ENCODE peak calls at places on chromosomes 3 and 15, in five cellular contexts. K is RWPE2, D is right atrium auricular region, J is right lobe of liver, B is tibial nerve. V is an unnamed sample. For H3K4me1, the result is how much of the 10 kb centered on the place peaks cover.

GRCh38 chr15:22968356-22968755 is 11.8 kb downstream of the CYFIP1 start:
- DNase-seq in K (no peak), D (no peak), J (no peak), B (no peak), V (no peak)

GRCh38 chr3:103906304-103906703 is 1460.4 kb upstream of the ALCAM start:
- DNase-seq in K (no peak), D (no peak), J (no peak), B (no peak), V (no peak)

GRCh38 chr3:174495231-174495755 is 363.8 kb upstream of the NAALADL2 start:
- DNase-seq in K (no peak), D (no peak), J (no peak), B (no peak), V (no peak)

GRCh38 chr3:53286727-53287412 is 31.0 kb upstream of the TKT start:
- DNase-seq in K (no peak), D (no peak), J (no peak), B (no peak), V (no peak)

GRCh38 chr15:81293728-81294500 is 30.0 kb downstream of the STARD5 start:
- DNase-seq in K (no peak), D (no peak), J (no peak), B (no peak), V (peak)

GRCh38 chr3:166114448-166114847 is 277.2 kb upstream of the BCHE start:
- DNase-seq in K (no peak), D (no peak), J (no peak), B (no peak), V (no peak)

GRCh38 chr15:52042051-52042851 is 23.2 kb downstream of the MAPK6 start:
- DNase-seq in K (no peak), D (no peak), J (no peak), B (no peak), V (no peak)

GRCh38 chr3:69144631-69145244 is 22.3 kb upstream of the LMOD3 start:
- DNase-seq in K (no peak), D (no peak), J (no peak), B (no peak), V (no peak)

GRCh38 chr15:94848054-94848453 is 616.7 kb downstream of the MCTP2 start:
- DNase-seq in K (no peak), D (no peak), J (no peak), B (no peak), V (no peak)

GRCh38 chr3:30539772-30540171 is 66.6 kb upstream of the TGFBR2 start:
- DNase-seq in K (no peak), D (no peak), J (no peak), B (no peak), V (no peak)

GRCh38 chr3:32954506-32954905 is 3.1 kb downstream of the CCR4 start:
- DNase-seq in K (no peak), D (no peak), J (no peak), B (no peak), V (no peak)

GRCh38 chr15:54017911-54018310 is 39.7 kb downstream of the UNC13C start:
- DNase-seq in K (no peak), D (no peak), J (no peak), B (no peak), V (no peak)

GRCh38 chr3:17740703-17741102 is 1.7 kb downstream of the TBC1D5 start:
- DNase-seq in K (no peak), D (no peak), J (no peak), B (no peak), V (no peak)

GRCh38 chr3:172965256-172965655 is 175.8 kb downstream of the SPATA16 start:
- DNase-seq in K (no peak), D (no peak), J (no peak), B (no peak), V (no peak)

GRCh38 chr3:39644176-39644575 is 165.2 kb upstream of the MYRIP start:
- DNase-seq in K (no peak), D (no peak), J (no peak), B (no peak), V (no peak)

GRCh38 chr3:28173831-28174230 is 67.6 kb upstream of the CMC1 start:
- DNase-seq in K (no peak), D (no peak), J (no peak), B (no peak), V (no peak)

GRCh38 chr15:53312707-53313106 is 446.8 kb downstream of the WDR72 start:
- DNase-seq in K (no peak), D (no peak), J (no peak), B (no peak), V (no peak)

GRCh38 chr15:74226761-74227540 is 9.2 kb upstream of the CCDC33 start:
- DNase-seq in K (no peak), D (no peak), J (no peak), B (no peak), V (no peak)

GRCh38 chr3:48655586-48655985 is 7.1 kb downstream of the CELSR3 start:
- DNase-seq in K (no peak), D (no peak), J (no peak), B (no peak), V (peak)

GRCh38 chr3:115623414-115623868 is at the start of gene GAP43:
- DNase-seq in K (no peak), D (no peak), J (no peak), B (no peak), V (no peak)

GRCh38 chr15:97009036-97009555 is 678.6 kb downstream of the NR2F2 start:
- DNase-seq in K (no peak), D (no peak), J (no peak), B (no peak), V (no peak)

GRCh38 chr3:153210116-153210515 is 48.1 kb downstream of the RAP2B start:
- DNase-seq in K (no peak), D (no peak), J (no peak), B (no peak), V (no peak)

GRCh38 chr3:102444101-102444500 is 9.3 kb downstream of the ZPLD1 start:
- DNase-seq in K (no peak), D (no peak), J (no peak), B (no peak), V (no peak)

GRCh38 chr15:43912208-43912607 is 85.4 kb downstream of the WDR76 start:
- DNase-seq in K (no peak), D (no peak), J (no peak), B (no peak), V (no peak)

GRCh38 chr15:64344651-64345262 is 11.2 kb downstream of the CSNK1G1 start:
- DNase-seq in K (no peak), D (no peak), J (no peak), B (no peak), V (no peak)

GRCh38 chr3:198076722-198077308 is 116.8 kb downstream of the LMLN start:
- DNase-seq in K (no peak), D (no peak), J (no peak), B (no peak), V (no peak)

GRCh38 chr3:198079771-198080520 is 119.9 kb downstream of the LMLN start:
- DNase-seq in K (no peak), D (no peak), J (no peak), B (no peak), V (no peak)

GRCh38 chr3:198081421-198081844 is 121.4 kb downstream of the LMLN start:
- DNase-seq in K (peak), D (no peak), J (peak), B (no peak), V (no peak)

DNA sequence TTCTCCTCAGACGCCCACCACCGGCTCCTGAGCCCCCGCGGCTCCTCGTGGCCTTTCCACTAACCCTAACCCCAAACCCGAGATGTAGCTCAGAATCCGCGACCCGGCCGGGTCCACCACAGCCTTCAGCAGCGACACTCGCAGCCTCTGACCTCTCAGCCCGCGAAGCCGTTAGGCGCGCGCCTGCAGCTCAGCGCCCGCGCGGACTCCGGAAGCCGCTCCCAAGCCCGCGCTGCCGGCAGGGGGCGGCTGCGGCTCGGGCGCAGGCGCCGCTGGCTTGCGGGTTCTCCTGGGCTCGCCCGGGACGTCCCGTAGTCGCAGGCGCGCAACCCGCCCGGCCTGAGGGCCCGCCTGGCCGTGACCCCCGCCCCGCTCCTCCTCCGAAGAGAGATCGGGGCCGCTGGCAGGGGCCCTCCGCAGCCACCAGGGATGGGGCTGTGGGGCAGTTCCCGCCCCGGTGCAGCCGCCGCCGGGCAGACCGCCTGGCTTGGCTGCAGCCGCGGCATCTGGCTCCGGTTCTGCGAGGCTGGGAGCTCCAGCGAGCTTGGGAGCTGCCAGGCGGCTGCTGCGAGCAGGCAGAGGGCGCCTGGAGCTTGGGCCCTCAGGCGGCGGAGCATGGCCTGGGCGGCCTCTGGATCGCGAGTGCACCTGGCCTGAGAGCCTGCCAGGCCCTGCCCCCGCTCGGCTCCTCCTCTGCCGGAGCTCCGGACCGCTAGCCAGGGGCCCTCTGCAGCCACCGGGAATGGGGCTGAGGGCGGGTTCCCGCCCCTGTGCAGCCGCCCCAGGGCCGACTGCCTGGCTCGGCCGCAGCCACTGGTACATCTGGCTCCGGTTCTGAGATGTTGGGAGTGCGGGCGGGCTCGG is 120.7 kb downstream of the LMLN start:
- DNase-seq in K (peak), D (no peak), J (peak), B (no peak), V (peak)
- H3K4me3 ChIP-seq in K (peak), D (peak), J (peak), B (peak), V (peak)

DNA sequence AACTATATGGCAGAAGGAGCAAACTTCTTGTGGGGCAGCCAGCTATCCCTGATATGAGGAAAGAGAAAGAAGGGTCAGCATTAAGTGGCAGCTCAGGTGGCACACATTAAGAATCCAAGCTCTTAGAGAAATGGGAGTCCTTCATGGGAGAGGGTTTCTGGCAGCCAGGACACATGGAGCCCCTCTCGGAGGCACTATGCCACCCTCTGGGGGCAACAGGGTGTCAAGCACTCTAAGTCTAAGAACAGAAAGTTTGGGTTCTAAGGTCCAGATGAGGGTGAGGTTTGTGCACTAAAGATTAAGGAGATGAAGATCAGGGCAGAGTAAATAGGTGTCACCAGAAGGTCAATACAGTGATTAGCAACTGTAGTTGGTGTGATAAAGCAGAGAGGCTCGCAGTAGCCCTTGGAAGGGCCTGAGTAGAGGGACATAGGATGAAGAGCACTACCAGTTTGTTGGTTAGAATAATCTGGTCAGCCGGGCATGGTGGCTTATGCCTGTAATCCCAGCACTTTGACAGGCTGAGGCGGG is 89.3 kb downstream of the ST6GAL1 start:
- DNase-seq in K (no peak), D (peak), J (no peak), B (no peak), V (no peak)
- H3K4me1 ChIP-seq in K (under half), D (under half), J (under half), B (under half), V (under half)

DNA sequence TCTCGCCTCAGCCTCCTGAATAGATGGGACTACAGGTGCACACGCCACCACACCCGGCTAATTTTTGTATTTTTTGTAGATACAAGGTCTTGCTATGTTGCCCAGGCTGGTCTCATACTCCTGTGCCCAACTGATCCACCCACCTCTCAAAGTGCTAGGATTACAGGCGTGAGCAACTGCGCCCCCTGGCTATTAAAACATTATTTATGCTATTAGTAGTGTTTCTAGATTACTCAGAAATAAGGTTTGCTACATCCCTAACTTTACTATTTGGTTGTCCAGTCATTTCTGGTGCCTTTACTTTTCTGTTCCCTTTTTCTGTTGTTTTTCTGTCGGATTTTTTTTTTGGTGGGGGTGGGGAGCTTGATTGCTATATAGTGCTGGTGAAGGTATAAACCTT is 393.6 kb upstream of the TPM1 start:
- DNase-seq in K (no peak), D (no peak), J (no peak), B (no peak), V (no peak)
- TF ChIP-seq CTCF in K (peak), D (peak), J (peak), B (peak), V (peak)

DNA sequence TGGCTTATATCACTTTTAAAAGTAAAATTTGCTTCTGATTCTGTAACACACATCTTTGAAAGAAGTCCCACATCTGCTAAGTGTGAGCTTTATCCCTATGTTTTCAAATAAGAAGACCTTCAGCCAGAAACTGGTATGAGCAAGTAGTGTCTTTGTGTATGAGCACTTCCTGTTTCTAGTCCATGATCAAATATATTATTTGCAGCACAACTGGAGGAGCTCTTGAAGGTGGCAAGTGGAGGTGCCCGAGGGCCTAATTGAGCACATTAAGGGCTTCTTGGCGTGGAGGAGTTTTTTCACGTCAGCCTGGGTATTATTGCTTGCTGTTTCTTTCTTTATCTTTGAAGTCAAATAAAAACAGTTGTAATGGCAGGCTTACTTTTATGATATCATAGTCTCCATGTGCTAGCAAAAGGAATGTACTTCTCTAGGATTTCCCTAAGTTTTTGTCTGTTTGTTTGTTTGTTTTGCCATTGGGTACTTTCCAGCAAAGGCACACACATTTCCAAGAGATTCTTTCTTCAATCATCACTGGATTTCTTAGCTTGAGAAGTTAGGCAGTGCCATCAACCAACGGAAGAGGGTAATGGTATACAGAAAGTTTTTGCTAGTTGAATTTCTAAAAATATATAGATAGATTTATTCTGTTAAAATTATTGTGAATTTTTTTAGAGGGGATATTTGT is 68.1 kb downstream of the MEIS2 start:
- DNase-seq in K (no peak), D (no peak), J (no peak), B (no peak), V (peak)
- H3K4me3 ChIP-seq in K (no peak), D (no peak), J (no peak), B (no peak), V (no peak)

GRCh38 chr3:43693594-43693993 is 2.9 kb downstream of the ABHD5 start:
- DNase-seq in K (no peak), D (no peak), J (no peak), B (no peak), V (no peak)
- H3K4me1 ChIP-seq in K (half or more), D (under half), J (under half), B (half or more), V (half or more)

GRCh38 chr3:18988619-18989229 is 159.6 kb upstream of the KCNH8 start:
- DNase-seq in K (no peak), D (no peak), J (no peak), B (no peak), V (no peak)
- TF ChIP-seq CTCF in K (peak), D (peak), J (no peak), B (peak), V (peak)

GRCh38 chr3:146308682-146309081 is 57.8 kb upstream of the PLSCR4 start:
- DNase-seq in K (no peak), D (no peak), J (no peak), B (no peak), V (no peak)

GRCh38 chr3:146313411-146314111 is 62.7 kb upstream of the PLSCR4 start:
- DNase-seq in K (no peak), D (no peak), J (no peak), B (no peak), V (no peak)

GRCh38 chr3:146306024-146306423 is 55.1 kb upstream of the PLSCR4 start:
- DNase-seq in K (no peak), D (no peak), J (no peak), B (no peak), V (no peak)

GRCh38 chr3:146308222-146308621 is 57.3 kb upstream of the PLSCR4 start:
- DNase-seq in K (no peak), D (no peak), J (no peak), B (no peak), V (no peak)
- H3K4me3 ChIP-seq in K (no peak), D (no peak), J (no peak), B (no peak), V (no peak)

GRCh38 chr3:66409771-66410355 is 91.0 kb downstream of the LRIG1 start:
- DNase-seq in K (no peak), D (no peak), J (no peak), B (no peak), V (no peak)

GRCh38 chr3:66407281-66408218 is 93.3 kb downstream of the LRIG1 start:
- DNase-seq in K (no peak), D (peak), J (peak), B (peak), V (peak)

GRCh38 chr3:66406841-66407240 is 94.0 kb downstream of the LRIG1 start:
- DNase-seq in K (no peak), D (no peak), J (no peak), B (no peak), V (no peak)

GRCh38 chr3:66410371-66410770 is 90.5 kb downstream of the LRIG1 start:
- DNase-seq in K (no peak), D (no peak), J (no peak), B (no peak), V (no peak)

DNA sequence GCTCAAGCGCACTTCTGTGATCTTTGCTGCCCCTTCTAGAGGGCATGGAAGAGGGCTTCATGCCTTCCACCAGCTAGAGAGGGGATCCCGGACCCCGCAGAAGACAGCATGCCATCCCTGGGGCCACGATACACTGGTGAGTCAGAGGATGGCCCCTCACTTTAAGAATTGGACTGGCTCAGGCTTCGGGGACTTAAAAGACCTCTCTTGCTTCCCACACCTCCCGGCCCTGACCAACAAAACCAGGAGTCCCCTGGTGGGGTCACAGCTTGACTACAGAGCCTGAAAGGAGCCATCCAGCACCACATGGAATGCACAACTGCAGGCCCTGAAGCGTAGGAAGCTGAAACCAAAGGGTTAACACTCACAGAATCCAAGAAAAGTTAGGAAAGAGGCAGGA is 92.4 kb downstream of the LRIG1 start:
- DNase-seq in K (no peak), D (no peak), J (no peak), B (no peak), V (no peak)
- H3K4me1 ChIP-seq in K (under half), D (under half), J (under half), B (half or more), V (under half)

V was measured in lower lobe of right lung.